ENCODE peak calls at places on chromosome 13, in ten cellular contexts. C is CD8-positive, alpha-beta memory T cell; X is upper lobe of left lung; D is Panc1; N is ovary; T is fibroblast of lung; E is GM23248; F is aorta; M is CD4-positive, alpha-beta memory T cell; V is upper lobe of right lung. G is an unnamed sample.

GRCh38 chr13:100106005-100106404 is 17.1 kb downstream of the PCCA start:
- DNase-seq in C (no peak), E (no peak), N (no peak), M (no peak), V (no peak), D (no peak), T (no peak), X (no peak), F (no peak), G (no peak)

GRCh38 chr13:43376596-43376995 is 353.2 kb downstream of the DNAJC15 start:
- DNase-seq in C (no peak), F (no peak), N (no peak), V (no peak), D (no peak), T (no peak), X (no peak), E (no peak), M (no peak), G (no peak)

GRCh38 chr13:61954092-61954491 is 538.4 kb upstream of the PCDH20 start:
- DNase-seq in D (peak; percentile 12), M (no peak), V (no peak), T (peak; percentile 61), X (no peak), C (no peak), N (no peak), E (peak; percentile 1), F (no peak), G (no peak)

GRCh38 chr13:88651531-88651930 is 980.4 kb downstream of the SLITRK5 start:
- DNase-seq in E (no peak), N (no peak), C (no peak), X (no peak), T (no peak), D (no peak), V (no peak), M (no peak), F (no peak), G (no peak)

GRCh38 chr13:114113961-114114360 is 18.5 kb downstream of the RASA3 start:
- DNase-seq in X (no peak), E (no peak), D (no peak), N (no peak), V (peak; percentile 15), M (peak; percentile 29), C (no peak), F (peak; percentile 49), T (no peak), G (no peak)

GRCh38 chr13:55893541-55893940 is 1247.2 kb upstream of the PRR20A start:
- DNase-seq in D (no peak), X (no peak), E (no peak), N (no peak), F (no peak), C (no peak), M (no peak), V (no peak), T (peak; percentile 54), G (no peak)

GRCh38 chr13:65971541-65971940 is 1258.6 kb downstream of the PCDH9 start:
- DNase-seq in N (no peak), V (no peak), T (no peak), F (no peak), M (no peak), E (no peak), D (no peak), X (no peak), C (no peak), G (no peak)

GRCh38 chr13:113657851-113658741 is at the start of gene ATP4B:
- DNase-seq in C (no peak), M (no peak), F (peak; percentile 57), V (no peak), D (no peak), X (peak; percentile 67), T (no peak), N (peak; percentile 12), E (no peak), G (peak; percentile 3)

GRCh38 chr13:99087954-99088491 is 110.2 kb upstream of the DOCK9 start:
- DNase-seq in N (no peak), F (no peak), D (no peak), M (no peak), V (peak; percentile 67), C (no peak), T (no peak), E (no peak), X (no peak), G (peak; percentile 17)

GRCh38 chr13:27388236-27388635 is 36.2 kb upstream of the GTF3A start:
- DNase-seq in X (no peak), N (no peak), M (no peak), E (no peak), F (no peak), D (no peak), C (no peak), V (no peak), T (no peak), G (no peak)

GRCh38 chr13:42123600-42123999 is 75.2 kb downstream of the DGKH start:
- DNase-seq in F (no peak), E (no peak), M (no peak), C (no peak), X (no peak), N (no peak), T (no peak), D (no peak), V (no peak), G (no peak)

GRCh38 chr13:26062853-26063444 is 11.1 kb upstream of the SHISA2 start:
- DNase-seq in X (no peak), N (no peak), E (peak; percentile 63), V (no peak), T (peak; percentile 78), F (no peak), D (no peak), C (peak; percentile 15), M (peak; percentile 55), G (peak; percentile 25)

GRCh38 chr13:106373989-106374572 is 161.4 kb downstream of the EFNB2 start:
- DNase-seq in X (no peak), T (peak; percentile 88), D (no peak), E (peak; percentile 41), V (no peak), M (no peak), F (no peak), C (no peak), N (no peak), G (no peak)

GRCh38 chr13:113591750-113592149 is 7.2 kb downstream of the TFDP1 start:
- DNase-seq in N (peak; percentile 9), M (no peak), V (peak; percentile 44), T (no peak), F (peak; percentile 51), D (no peak), X (no peak), E (peak; percentile 14), C (no peak), G (no peak)

GRCh38 chr13:114087430-114087829 is 45.0 kb downstream of the RASA3 start:
- DNase-seq in D (no peak), F (no peak), M (peak; percentile 34), N (no peak), X (peak; percentile 64), T (no peak), C (no peak), E (no peak), V (peak; percentile 48), G (peak; percentile 8)

GRCh38 chr13:80339841-80340642 is 884 bp downstream of the SPRY2 start:
- DNase-seq in E (peak; percentile 75), V (peak; percentile 79), D (no peak), M (no peak), T (peak; percentile 28), F (peak; percentile 83), N (peak; percentile 56), C (peak; percentile 32), X (peak; percentile 92), G (peak; percentile 61)

GRCh38 chr13:80342541-80343371 is 1.8 kb upstream of the SPRY2 start:
- DNase-seq in X (peak; percentile 98), E (peak; percentile 86), M (no peak), C (peak; percentile 59), T (peak; percentile 77), N (peak; percentile 86), D (no peak), V (peak; percentile 94), F (peak; percentile 95), G (peak; percentile 85)

GRCh38 chr13:113895436-113895835 is 31.6 kb upstream of the GAS6 start:
- DNase-seq in E (peak; percentile 18), N (no peak), C (no peak), V (no peak), D (no peak), T (no peak), F (no peak), M (no peak), X (no peak), G (no peak)

GRCh38 chr13:109331898-109332297 is 454.5 kb downstream of the IRS2 start:
- DNase-seq in V (no peak), D (no peak), C (no peak), N (no peak), T (peak; percentile 87), E (peak; percentile 60), X (no peak), F (no peak), M (no peak), G (no peak)

GRCh38 chr13:33218426-33218825 is 67.1 kb downstream of the STARD13 start:
- DNase-seq in M (no peak), X (no peak), E (no peak), N (no peak), C (no peak), D (no peak), T (no peak), V (no peak), F (no peak), G (no peak)
- H3K4me1 ChIP-seq in M (no peaks in the 10 kb centered on the region), X (peaks cover 43% of the 10 kb centered on the region), E (peaks cover 37% of the 10 kb centered on the region), N (peaks cover 8% of the 10 kb centered on the region), C (no peaks in the 10 kb centered on the region), D (no peaks in the 10 kb centered on the region), T (peaks cover 25% of the 10 kb centered on the region), V (peaks cover 28% of the 10 kb centered on the region), F (peaks cover 6% of the 10 kb centered on the region), G (peaks cover 33% of the 10 kb centered on the region)

DNA sequence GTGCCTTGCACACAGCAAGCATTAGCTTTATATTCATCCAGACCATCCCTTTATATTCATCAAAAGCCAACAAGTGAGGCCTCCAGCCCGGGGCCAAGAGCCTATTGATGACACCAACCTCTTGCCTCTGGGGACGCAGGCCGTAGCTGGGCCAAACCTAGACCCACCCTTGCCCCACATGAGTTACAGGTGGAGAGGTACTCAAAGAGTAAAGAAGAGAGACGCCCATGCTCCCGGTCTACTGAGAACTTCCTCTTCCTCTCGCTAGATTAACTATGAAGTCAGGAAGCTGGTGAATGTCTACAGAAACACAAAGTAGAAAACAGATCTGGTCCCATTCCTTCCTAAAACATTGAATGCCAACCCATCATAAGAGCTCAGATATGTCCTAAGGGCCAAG is 3.8 kb upstream of the MLNR start:
- DNase-seq in V (no peak), F (no peak), M (no peak), E (no peak), C (no peak), X (no peak), D (no peak), T (no peak), N (no peak), G (no peak)
- H3K27me3 ChIP-seq in V (peaks cover 32% of the 10 kb centered on the region), F (no peaks in the 10 kb centered on the region), M (peaks cover 21% of the 10 kb centered on the region), E (peaks cover 41% of the 10 kb centered on the region), C (peaks cover 25% of the 10 kb centered on the region), X (peaks cover 3% of the 10 kb centered on the region), D (no peaks in the 10 kb centered on the region), T (peaks cover 32% of the 10 kb centered on the region), N (no peaks in the 10 kb centered on the region), G (peaks cover 27% of the 10 kb centered on the region)

GRCh38 chr13:51731759-51732158 is 72.2 kb downstream of the DHRS12 start:
- DNase-seq in D (no peak), C (no peak), V (no peak), F (no peak), N (no peak), X (no peak), T (peak; percentile 83), E (peak; percentile 80), M (no peak), G (no peak)
- H3K4me1 ChIP-seq in D (peaks cover 4% of the 10 kb centered on the region), C (no peaks in the 10 kb centered on the region), V (peaks cover 9% of the 10 kb centered on the region), F (peaks cover 25% of the 10 kb centered on the region), N (peaks cover 19% of the 10 kb centered on the region), X (peaks cover 11% of the 10 kb centered on the region), T (peaks cover 24% of the 10 kb centered on the region), E (peaks cover 79% of the 10 kb centered on the region), M (peaks cover 15% of the 10 kb centered on the region), G (peaks cover 71% of the 10 kb centered on the region)

GRCh38 chr13:20177049-20177831 is 15.5 kb downstream of the GJB2 start:
- DNase-seq in M (no peak), N (no peak), X (peak; percentile 80), D (no peak), F (no peak), C (no peak), T (no peak), E (no peak), V (no peak), G (no peak)
- H3K27me3 ChIP-seq in M (peaks cover 19% of the 10 kb centered on the region), N (no peaks in the 10 kb centered on the region), X (no peaks in the 10 kb centered on the region), D (no peaks in the 10 kb centered on the region), F (no peaks in the 10 kb centered on the region), C (peaks cover 14% of the 10 kb centered on the region), T (peaks cover 8% of the 10 kb centered on the region), E (peaks cover 10% of the 10 kb centered on the region), V (peaks cover 34% of the 10 kb centered on the region), G (no peaks in the 10 kb centered on the region)

G was measured in body of pancreas.